ENCODE peak calls at places on chromosomes 16 and 17, in five cellular contexts. V is IMR-90, M is mesendoderm, Y is trophoblast cell, O is neuronal stem cell. B is an unnamed sample.

GRCh38 chr17:7252176-7253043 is at the start of gene ELP5:
- DNase-seq in V (peak), M (peak), Y (peak), O (peak), B (peak)

GRCh38 chr16:12680531-12680930 is 123.2 kb downstream of the CPPED1 start:
- DNase-seq in V (no peak), M (peak), Y (no peak), O (no peak), B (no peak)

GRCh38 chr16:12587170-12587569 is 216.5 kb downstream of the CPPED1 start:
- DNase-seq in V (no peak), M (no peak), Y (no peak), O (no peak), B (no peak)

GRCh38 chr16:84559311-84559932 is 55.0 kb upstream of the MEAK7 start:
- DNase-seq in V (no peak), M (no peak), Y (peak), O (no peak), B (peak)

GRCh38 chr17:82229686-82230626 is 1.1 kb downstream of the SLC16A3 start:
- DNase-seq in V (no peak), M (no peak), Y (peak), O (no peak), B (no peak)

GRCh38 chr16:71933913-71934696 is 38.8 kb downstream of the IST1 start:
- DNase-seq in V (peak), M (no peak), Y (no peak), O (no peak), B (no peak)

GRCh38 chr17:21161498-21162393 is 35.0 kb downstream of the DHRS7B start:
- DNase-seq in V (peak), M (no peak), Y (no peak), O (no peak), B (no peak)

GRCh38 chr17:79775635-79776034 is 2.3 kb upstream of the CBX2 start:
- DNase-seq in V (no peak), M (no peak), Y (no peak), O (no peak), B (no peak)

GRCh38 chr17:28916302-28916934 is 13.5 kb upstream of the DHRS13 start:
- DNase-seq in V (peak), M (peak), Y (peak), O (no peak), B (no peak)

GRCh38 chr17:34782271-34782670 is 179.0 kb downstream of the CCT6B start:
- DNase-seq in V (no peak), M (no peak), Y (no peak), O (no peak), B (no peak)

GRCh38 chr16:12257926-12258561 is 281.5 kb downstream of the SNX29 start:
- DNase-seq in V (no peak), M (peak), Y (peak), O (no peak), B (no peak)

GRCh38 chr17:66215529-66215911 is 13.7 kb downstream of the APOH start:
- DNase-seq in V (no peak), M (no peak), Y (no peak), O (no peak), B (no peak)

GRCh38 chr16:11801481-11802021 is 4.5 kb upstream of the ZC3H7A start:
- DNase-seq in V (peak), M (no peak), Y (peak), O (no peak), B (no peak)

GRCh38 chr17:2821868-2822267 is 25.6 kb downstream of the RAP1GAP2 start:
- DNase-seq in V (no peak), M (no peak), Y (no peak), O (no peak), B (no peak)

GRCh38 chr17:74863420-74864296 is 4.0 kb upstream of the GRIN2C start:
- DNase-seq in V (no peak), M (no peak), Y (no peak), O (no peak), B (no peak)

GRCh38 chr17:29722411-29723198 is 99.9 kb upstream of the CORO6 start:
- DNase-seq in V (peak), M (no peak), Y (peak), O (no peak), B (no peak)

GRCh38 chr16:54957403-54957802 is 26.7 kb downstream of the IRX5 start:
- DNase-seq in V (no peak), M (peak), Y (peak), O (no peak), B (no peak)

GRCh38 chr16:70694088-70694487 is 8.2 kb upstream of the MTSS2 start:
- DNase-seq in V (peak), M (peak), Y (peak), O (no peak), B (peak)

GRCh38 chr17:75845933-75846700 is 1.9 kb upstream of the UNC13D start:
- DNase-seq in V (no peak), M (peak), Y (peak), O (no peak), B (no peak)

GRCh38 chr16:84359326-84359725 is 9.0 kb upstream of the ATP2C2 start:
- DNase-seq in V (no peak), M (no peak), Y (no peak), O (no peak), B (no peak)

GRCh38 chr17:9825751-9826150 is at the start of gene GLP2R:
- DNase-seq in V (no peak), M (no peak), Y (no peak), O (no peak), B (no peak)

GRCh38 chr17:31095239-31096105 is 695 bp downstream of the NF1 start:
- DNase-seq in V (peak), M (peak), Y (peak), O (peak), B (peak)

GRCh38 chr16:11133344-11133921 is 122.6 kb downstream of the SOCS1 start:
- DNase-seq in V (peak), M (peak), Y (peak), O (no peak), B (no peak)

GRCh38 chr17:65496801-65497200 is 64.6 kb downstream of the AXIN2 start:
- DNase-seq in V (no peak), M (no peak), Y (no peak), O (no peak), B (no peak)

GRCh38 chr16:2591476-2592240 is 53.8 kb downstream of the PDPK1 start:
- DNase-seq in V (no peak), M (no peak), Y (no peak), O (no peak), B (no peak)

GRCh38 chr17:32564325-32564724 is 77.5 kb downstream of the CDK5R1 start:
- DNase-seq in V (no peak), M (no peak), Y (no peak), O (no peak), B (no peak)

GRCh38 chr17:75344664-75345063 is 55.4 kb upstream of the SLC25A19 start:
- DNase-seq in V (peak), M (no peak), Y (no peak), O (no peak), B (no peak)

GRCh38 chr16:24298539-24298938 is 42.4 kb downstream of the CACNG3 start:
- DNase-seq in V (no peak), M (no peak), Y (no peak), O (no peak), B (no peak)

DNA sequence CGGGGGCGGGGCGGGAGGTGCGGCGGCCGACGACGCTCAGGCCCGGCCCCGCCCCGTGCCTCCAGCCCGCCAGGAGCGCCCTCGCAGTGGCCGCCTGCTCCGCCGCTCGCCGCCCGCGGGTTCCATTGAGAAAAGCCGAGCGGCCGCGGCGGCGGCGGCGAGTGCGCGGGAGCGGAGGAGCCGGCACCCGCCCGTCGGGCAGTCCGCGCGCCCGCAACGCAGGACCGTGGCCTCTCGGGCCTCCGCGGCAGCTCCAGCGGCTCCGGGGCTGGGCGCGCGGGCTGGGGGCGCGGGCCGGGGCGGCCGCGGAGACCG is at the start of gene ZFPM1:
- DNase-seq in V (no peak), M (no peak), Y (no peak), O (no peak), B (no peak)
- H4K8ac ChIP-seq in V (peak), M (peak), Y (peak), O (no peak), B (peak)

DNA sequence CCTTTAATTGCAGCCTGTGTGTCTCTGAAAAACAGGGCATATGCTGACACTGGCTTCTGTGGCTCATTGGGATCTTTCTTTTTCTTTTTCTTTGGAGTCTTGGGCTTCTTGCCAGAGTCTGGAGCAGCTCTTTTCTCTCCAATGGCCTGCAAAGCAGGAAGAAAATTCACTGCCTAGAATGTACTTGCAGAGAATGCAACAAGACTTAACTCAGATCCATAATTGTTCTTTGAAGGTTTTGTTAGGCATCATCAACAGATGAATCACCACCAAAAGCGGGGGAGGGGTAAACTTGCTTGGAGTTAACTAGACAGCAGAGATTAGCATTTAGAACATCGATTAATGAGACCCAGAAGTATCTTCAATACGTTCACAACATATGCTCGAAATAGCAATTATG is 100.9 kb downstream of the TOX3 start:
- DNase-seq in V (no peak), M (peak), Y (no peak), O (no peak), B (no peak)
- H4K8ac ChIP-seq in V (no peak), M (no peak), Y (no peak), O (no peak), B (no peak)

DNA sequence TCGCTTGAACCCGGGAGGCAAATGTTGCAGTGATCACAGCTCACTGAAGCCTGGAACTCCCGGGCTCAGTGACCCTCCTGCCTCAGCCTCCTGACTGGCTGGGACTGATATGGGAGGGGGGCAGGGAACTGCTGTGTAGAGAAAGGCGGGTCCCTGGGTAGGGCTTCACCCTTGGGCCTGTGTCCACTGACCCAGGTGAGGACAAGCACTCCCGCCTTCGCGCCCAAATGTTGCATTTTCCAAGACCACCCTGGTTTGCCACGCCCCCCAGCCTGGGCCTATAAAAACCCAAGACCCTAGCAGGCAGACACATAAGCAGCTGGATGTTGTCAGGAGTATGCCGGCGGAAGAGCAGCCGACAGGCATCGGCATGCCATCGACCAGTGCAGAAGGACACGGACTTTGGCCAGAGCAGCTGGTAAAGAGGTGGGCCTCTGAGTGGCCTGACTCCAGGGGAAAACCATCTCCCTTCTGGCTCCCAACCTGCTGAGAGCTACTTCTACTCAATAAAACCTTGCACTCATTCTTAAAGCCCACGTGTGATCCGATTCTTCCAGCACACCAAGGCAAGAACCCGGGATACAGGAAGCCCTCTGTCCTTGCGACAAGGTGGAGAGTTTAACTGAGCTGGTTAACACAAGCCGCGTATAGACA is 19.1 kb downstream of the SMYD4 start:
- DNase-seq in V (no peak), M (no peak), Y (no peak), O (no peak), B (no peak)
- H4K8ac ChIP-seq in V (no peak), M (no peak), Y (no peak), O (no peak), B (no peak)

GRCh38 chr16:7509919-7510705 is 177.5 kb downstream of the RBFOX1 start:
- DNase-seq in V (no peak), M (no peak), Y (no peak), O (no peak), B (no peak)
- H4K8ac ChIP-seq in V (no peak), M (no peak), Y (no peak), O (no peak), B (peak)

GRCh38 chr17:39393732-39394131 is 7.7 kb downstream of the FBXL20 start:
- DNase-seq in V (no peak), M (no peak), Y (no peak), O (no peak), B (no peak)
- H4K8ac ChIP-seq in V (no peak), M (no peak), Y (no peak), O (no peak), B (no peak)

DNA sequence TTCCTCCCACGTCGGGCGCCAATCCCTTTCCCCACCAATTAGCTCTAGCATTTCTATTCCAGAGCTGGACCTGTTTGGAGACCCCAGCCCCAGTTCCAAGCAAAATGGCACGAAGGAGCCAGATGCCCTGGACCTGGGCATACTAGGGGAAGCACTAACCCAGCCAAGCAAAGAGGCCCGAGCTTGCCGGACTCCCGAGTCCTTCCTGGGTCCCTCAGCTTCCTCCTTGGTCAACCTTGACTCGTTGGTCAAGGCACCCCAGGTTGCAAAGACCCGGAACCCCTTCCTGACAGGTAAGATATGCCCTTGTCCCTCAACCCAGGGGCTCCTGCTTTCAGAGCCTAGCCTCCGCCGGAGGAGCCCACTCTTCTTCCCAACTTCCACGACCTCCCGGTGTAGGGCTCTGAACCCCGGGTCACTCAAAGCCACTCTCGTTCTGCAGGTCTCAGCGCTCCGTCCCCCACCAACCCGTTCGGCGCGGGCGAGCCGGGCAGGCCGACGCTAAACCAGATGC is 5.5 kb upstream of the SPATA20 start:
- DNase-seq in V (no peak), M (no peak), Y (no peak), O (no peak), B (no peak)
- H4K8ac ChIP-seq in V (peak), M (no peak), Y (peak), O (no peak), B (no peak)

GRCh38 chr16:67530013-67530939 is 1.6 kb downstream of the RIPOR1 start:
- DNase-seq in V (peak), M (no peak), Y (peak), O (no peak), B (peak)

GRCh38 chr16:67528870-67529638 is 425 bp downstream of the RIPOR1 start:
- DNase-seq in V (peak), M (peak), Y (peak), O (no peak), B (peak)

GRCh38 chr16:67533024-67533560 is 4.5 kb downstream of the RIPOR1 start:
- DNase-seq in V (no peak), M (no peak), Y (no peak), O (no peak), B (no peak)

GRCh38 chr16:67529639-67530012 is 997 bp downstream of the RIPOR1 start:
- DNase-seq in V (no peak), M (no peak), Y (no peak), O (no peak), B (no peak)

GRCh38 chr16:67531247-67531646 is 2.6 kb downstream of the RIPOR1 start:
- DNase-seq in V (no peak), M (no peak), Y (peak), O (no peak), B (no peak)
- H4K8ac ChIP-seq in V (no peak), M (no peak), Y (no peak), O (no peak), B (no peak)

GRCh38 chr16:3690470-3690918 is 26.8 kb downstream of the TRAP1 start:
- DNase-seq in V (peak), M (peak), Y (peak), O (peak), B (peak)

GRCh38 chr16:3687792-3688191 is 29.5 kb downstream of the TRAP1 start:
- DNase-seq in V (no peak), M (no peak), Y (no peak), O (no peak), B (no peak)

GRCh38 chr16:3691778-3692177 is 25.5 kb downstream of the TRAP1 start:
- DNase-seq in V (no peak), M (no peak), Y (no peak), O (no peak), B (no peak)

GRCh38 chr16:3690991-3691720 is 26.2 kb downstream of the TRAP1 start:
- DNase-seq in V (no peak), M (peak), Y (no peak), O (no peak), B (no peak)

GRCh38 chr16:3689731-3690130 is 27.6 kb downstream of the TRAP1 start:
- DNase-seq in V (no peak), M (no peak), Y (peak), O (no peak), B (no peak)
- H4K8ac ChIP-seq in V (no peak), M (no peak), Y (peak), O (no peak), B (peak)